ENCODE peak calls at places on chromosomes 3 and 15, in five cellular contexts. C, Q, P, V and E are unnamed samples.

GRCh38 chr3:47485812-47486211 is 10.1 kb upstream of the SCAP start:
- DNase-seq in V (peak; percentile 66), P (no peak), C (no peak), Q (no peak), E (no peak)

GRCh38 chr15:33808720-33809119 is 159.6 kb upstream of the CHRM5 start:
- DNase-seq in P (no peak), C (no peak), Q (no peak), V (no peak), E (peak; percentile 2)

GRCh38 chr3:23113455-23114171 is 89.5 kb upstream of the UBE2E2 start:
- DNase-seq in C (no peak), V (peak; percentile 13), P (no peak), Q (peak; percentile 91), E (peak; percentile 87)

GRCh38 chr3:190205739-190206138 is 85.0 kb upstream of the P3H2 start:
- DNase-seq in Q (peak; percentile 85), V (peak; percentile 92), C (no peak), P (no peak), E (peak; percentile 44)

GRCh38 chr3:31960793-31961431 is 20.1 kb downstream of the OSBPL10 start:
- DNase-seq in P (no peak), Q (peak; percentile 69), C (no peak), V (peak; percentile 65), E (peak; percentile 64)

GRCh38 chr3:151219056-151219455 is 16.0 kb upstream of the GPR171 start:
- DNase-seq in V (peak; percentile 87), P (no peak), Q (peak; percentile 82), C (no peak), E (peak; percentile 36)

GRCh38 chr3:43580181-43580580 is 41.6 kb downstream of the ANO10 start:
- DNase-seq in P (no peak), Q (peak; percentile 76), V (no peak), C (no peak), E (no peak)

GRCh38 chr3:59566481-59566975 is 516.7 kb upstream of the CFAP20DC start:
- DNase-seq in Q (peak; percentile 94), C (no peak), V (no peak), P (no peak), E (peak; percentile 81)

GRCh38 chr15:93028632-93029612 is 60.1 kb downstream of the RGMA start:
- DNase-seq in Q (peak; percentile 90), P (peak; percentile 40), V (peak; percentile 91), C (peak; percentile 86), E (peak; percentile 98)

GRCh38 chr3:57777774-57778173 is 21.7 kb downstream of the SLMAP start:
- DNase-seq in Q (no peak), P (no peak), C (no peak), V (peak; percentile 49), E (no peak)

GRCh38 chr15:74396445-74397238 is 29.2 kb upstream of the CYP11A1 start:
- DNase-seq in V (peak; percentile 89), Q (peak; percentile 98), P (peak; percentile 56), C (no peak), E (peak; percentile 85)

GRCh38 chr3:14274999-14275961 is 96.7 kb downstream of the LSM3 start:
- DNase-seq in C (no peak), Q (no peak), V (no peak), P (no peak), E (peak; percentile 43)

GRCh38 chr15:40016224-40016865 is 22.6 kb downstream of the SRP14 start:
- DNase-seq in Q (no peak), C (no peak), P (no peak), V (peak; percentile 72), E (peak; percentile 56)

GRCh38 chr3:168165390-168166269 is 69.9 kb upstream of the GOLIM4 start:
- DNase-seq in V (peak; percentile 76), C (peak; percentile 71), P (peak; percentile 53), Q (peak; percentile 53), E (peak; percentile 84)

GRCh38 chr3:197505796-197506553 is 49.8 kb downstream of the BDH1 start:
- DNase-seq in Q (no peak), C (no peak), P (no peak), V (no peak), E (no peak)

GRCh38 chr3:46866720-46867549 is 3.7 kb upstream of the MYL3 start:
- DNase-seq in C (peak; percentile 95), V (peak; percentile 21), P (peak; percentile 81), Q (peak; percentile 22), E (peak; percentile 65)

GRCh38 chr3:127406309-127407025 is 118.6 kb upstream of the PRR20G start:
- DNase-seq in Q (peak; percentile 12), V (peak; percentile 2), C (peak; percentile 37), P (no peak), E (peak; percentile 80)

GRCh38 chr15:95840004-95840403 is 490.5 kb upstream of the NR2F2 start:
- DNase-seq in P (no peak), C (peak; percentile 81), Q (no peak), V (peak; percentile 93), E (no peak)